ENCODE peak calls at places on chromosomes 4 and X, in six cellular contexts. N is testis, T is right atrium auricular region, G is fibroblast of lung, P is astrocyte, I is BE2C. C is an unnamed sample.

GRCh38 chr4:151534195-151534594 is 125.2 kb downstream of the FHIP1A start:
- DNase-seq in N (no peak), T (no peak), G (no peak), P (no peak), I (no peak), C (no peak)

GRCh38 chrX:154021131-154021611 is 1.5 kb upstream of the IRAK1 start:
- DNase-seq in N (no peak), T (no peak), G (peak; percentile 72), P (peak; percentile 58), I (peak; percentile 43), C (no peak)

GRCh38 chrX:14356401-14356800 is 172.9 kb upstream of the GLRA2 start:
- DNase-seq in N (no peak), T (no peak), G (peak; percentile 1), P (no peak), I (no peak), C (peak; percentile 50)

GRCh38 chr4:188439641-188440311 is 300.5 kb downstream of the TRIML1 start:
- DNase-seq in N (no peak), T (no peak), G (no peak), P (no peak), I (peak; percentile 67), C (peak; percentile 86)

GRCh38 chrX:119760026-119760902 is 1.9 kb downstream of the SOWAHD start:
- DNase-seq in N (no peak), T (no peak), G (no peak), P (no peak), I (no peak), C (no peak)

GRCh38 chr4:39698424-39699009 is 581 bp downstream of the UBE2K start:
- DNase-seq in N (peak; percentile 71), T (no peak), G (peak; percentile 42), P (peak; percentile 17), I (peak; percentile 47), C (peak; percentile 41)

GRCh38 chrX:104018126-104018525 is 4.6 kb upstream of the H2BW1 start:
- DNase-seq in N (no peak), T (no peak), G (no peak), P (no peak), I (no peak), C (no peak)

GRCh38 chr4:21476753-21477152 is 471.8 kb downstream of the KCNIP4 start:
- DNase-seq in N (no peak), T (no peak), G (no peak), P (no peak), I (no peak), C (no peak)

GRCh38 chr4:25131396-25131795 is 28.9 kb downstream of the SEPSECS start:
- DNase-seq in N (no peak), T (no peak), G (no peak), P (no peak), I (no peak), C (no peak)

GRCh38 chr4:99394913-99395312 is 40.2 kb downstream of the ADH7 start:
- DNase-seq in N (no peak), T (no peak), G (peak; percentile 68), P (peak; percentile 56), I (no peak), C (no peak)

GRCh38 chr4:59553063-59553738 is 1646.9 kb upstream of the ADGRL3 start:
- DNase-seq in N (no peak), T (no peak), G (peak; percentile 33), P (peak; percentile 25), I (no peak), C (peak; percentile 7)

GRCh38 chr4:5881340-5881739 is 11.5 kb downstream of the CRMP1 start:
- DNase-seq in N (no peak), T (no peak), G (no peak), P (no peak), I (no peak), C (no peak)

GRCh38 chrX:386239-386767 is 404 bp downstream of the PPP2R3B start:
- DNase-seq in N (no peak), T (no peak), G (no peak), P (no peak), I (no peak), C (no peak)

GRCh38 chr4:140238353-140239041 is 84.5 kb upstream of the MAML3 start:
- DNase-seq in N (peak; percentile 86), T (peak; percentile 92), G (peak; percentile 85), P (peak; percentile 74), I (peak; percentile 95), C (peak; percentile 46)

GRCh38 chr4:118683513-118683912 is 1.7 kb upstream of the METTL14 start:
- DNase-seq in N (no peak), T (no peak), G (no peak), P (no peak), I (peak; percentile 19), C (peak; percentile 11)

GRCh38 chrX:41559662-41560061 is 112.5 kb downstream of the NYX start:
- DNase-seq in N (no peak), T (no peak), G (peak; percentile 91), P (peak; percentile 92), I (no peak), C (no peak)

GRCh38 chrX:98452456-98452855 is 1568.7 kb downstream of the RPA4 start:
- DNase-seq in N (no peak), T (no peak), G (no peak), P (no peak), I (no peak), C (no peak)

GRCh38 chrX:16719334-16720084 is at the start of gene SYAP1:
- DNase-seq in N (peak; percentile 95), T (peak; percentile 99), G (peak; percentile 97), P (peak; percentile 96), I (peak; percentile 94), C (peak; percentile 98)

GRCh38 chrX:136065044-136065671 is 79.9 kb downstream of the SLC9A6 start:
- DNase-seq in N (no peak), T (no peak), G (peak; percentile 65), P (peak; percentile 57), I (no peak), C (no peak)

GRCh38 chrX:84336646-84337045 is 148.6 kb upstream of the RPS6KA6 start:
- DNase-seq in N (no peak), T (no peak), G (peak; percentile 51), P (peak; percentile 35), I (no peak), C (no peak)

GRCh38 chr4:114378306-114378903 is 220.2 kb upstream of the UGT8 start:
- DNase-seq in N (no peak), T (no peak), G (peak; percentile 53), P (peak; percentile 34), I (no peak), C (peak; percentile 32)

GRCh38 chr4:114642173-114642780 is 43.7 kb downstream of the UGT8 start:
- DNase-seq in N (no peak), T (no peak), G (no peak), P (no peak), I (no peak), C (no peak)

GRCh38 chrX:119755981-119756533 is 2.3 kb upstream of the SOWAHD start:
- DNase-seq in N (peak; percentile 29), T (no peak), G (no peak), P (no peak), I (no peak), C (no peak)

DNA sequence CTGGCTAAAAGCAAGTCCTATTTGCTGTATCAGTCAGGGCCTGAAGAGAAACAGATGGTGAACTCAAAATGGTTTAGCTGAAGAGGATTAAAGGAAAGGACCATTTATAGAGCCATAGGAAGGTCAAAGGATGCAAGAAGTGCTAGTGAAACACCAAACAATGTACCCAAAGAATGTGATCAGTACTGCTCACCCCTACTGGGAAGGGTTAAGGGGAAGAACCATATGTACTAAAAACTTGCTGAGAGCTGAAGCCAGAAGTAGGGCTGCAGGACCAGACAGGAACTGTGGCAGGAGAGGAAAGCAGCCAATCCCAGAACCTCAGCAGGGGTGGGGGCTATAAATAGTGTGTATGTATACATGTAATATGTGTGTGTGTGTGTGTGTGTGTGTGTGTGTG is 479.3 kb downstream of the INPP4B start:
- DNase-seq in N (no peak), T (no peak), G (no peak), P (no peak), I (no peak), C (no peak)
- H3K4me1 ChIP-seq in N (no peaks in the 10 kb centered on the region), T (peaks cover 6% of the 10 kb centered on the region), G (peaks cover 5% of the 10 kb centered on the region), P (no peaks in the 10 kb centered on the region), I (no peaks in the 10 kb centered on the region), C (peaks cover 41% of the 10 kb centered on the region)

DNA sequence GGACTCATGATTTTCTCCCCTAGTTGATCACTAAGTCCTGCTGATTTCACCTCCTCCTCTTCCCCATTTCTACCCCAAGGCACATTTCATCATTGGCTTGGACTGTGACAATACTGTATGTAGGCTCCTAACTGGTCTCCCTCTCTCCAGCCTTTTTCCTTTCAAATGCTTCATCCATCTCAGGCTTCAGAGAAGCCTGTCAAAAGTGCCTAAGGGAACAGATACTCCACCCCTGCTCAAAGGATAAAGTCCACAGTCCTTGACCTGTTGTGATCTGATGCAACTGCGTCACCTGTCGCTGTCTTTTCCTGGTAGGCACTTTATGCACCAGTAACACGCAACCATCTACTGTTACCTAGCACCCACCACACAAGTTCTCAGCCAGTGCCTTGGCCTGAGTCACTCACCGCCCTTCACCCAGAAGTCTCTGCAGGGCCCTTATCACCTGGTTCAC is 12.8 kb downstream of the SCARB2 start:
- DNase-seq in N (no peak), T (no peak), G (no peak), P (no peak), I (no peak), C (no peak)
- H3K4me1 ChIP-seq in N (peaks cover 51% of the 10 kb centered on the region), T (peaks cover 84% of the 10 kb centered on the region), G (peaks cover 44% of the 10 kb centered on the region), P (peaks cover 38% of the 10 kb centered on the region), I (peaks cover 46% of the 10 kb centered on the region), C (peaks cover 42% of the 10 kb centered on the region)

GRCh38 chr4:23887173-23887572 is 2.7 kb downstream of the PPARGC1A start:
- DNase-seq in N (no peak), T (no peak), G (no peak), P (no peak), I (no peak), C (no peak)

GRCh38 chr4:23887989-23888388 is 1.9 kb downstream of the PPARGC1A start:
- DNase-seq in N (peak; percentile 40), T (no peak), G (no peak), P (no peak), I (peak; percentile 50), C (no peak)

GRCh38 chr4:23884261-23884660 is 5.6 kb downstream of the PPARGC1A start:
- DNase-seq in N (no peak), T (no peak), G (no peak), P (no peak), I (no peak), C (peak; percentile 56)

GRCh38 chr4:23884731-23885130 is 5.1 kb downstream of the PPARGC1A start:
- DNase-seq in N (no peak), T (no peak), G (peak; percentile 27), P (peak; percentile 21), I (no peak), C (no peak)

DNA sequence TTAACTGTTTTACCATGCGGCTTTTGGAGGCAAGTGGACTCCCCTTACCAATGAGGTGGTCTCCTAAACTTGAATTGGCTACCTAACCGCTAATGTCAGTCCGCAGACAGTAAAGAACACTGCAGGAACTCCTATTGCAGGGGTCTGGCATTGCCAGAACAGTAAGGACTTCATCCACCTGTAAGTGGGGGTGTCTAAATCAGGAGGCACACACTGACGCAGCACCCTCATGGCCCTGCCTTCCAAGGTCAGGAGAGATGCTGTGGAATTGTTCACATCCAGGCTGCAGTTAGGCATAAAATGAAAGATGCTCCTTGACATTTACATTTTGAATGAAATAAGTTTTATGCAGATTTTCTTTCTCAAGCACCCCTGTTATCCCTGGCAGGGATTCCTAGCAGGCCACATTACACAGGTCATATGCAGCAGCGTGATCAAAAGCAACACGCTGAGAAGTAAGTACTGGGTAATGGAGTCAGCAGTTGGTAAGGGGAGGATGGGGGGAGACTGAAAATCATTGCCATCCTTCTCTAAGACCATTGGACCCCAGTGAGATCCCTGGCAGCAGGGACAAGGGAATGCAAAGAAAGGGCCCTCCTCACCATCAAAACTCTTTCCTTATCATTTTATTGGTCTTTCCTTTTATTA is 3.8 kb downstream of the PPARGC1A start:
- DNase-seq in N (no peak), T (no peak), G (no peak), P (no peak), I (no peak), C (no peak)
- H3K4me1 ChIP-seq in N (peaks cover 6% of the 10 kb centered on the region), T (peaks cover 23% of the 10 kb centered on the region), G (peaks cover 1% of the 10 kb centered on the region), P (peaks cover 21% of the 10 kb centered on the region), I (peaks cover 7% of the 10 kb centered on the region), C (peaks cover 39% of the 10 kb centered on the region)

GRCh38 chr4:173181769-173182374 is 13.3 kb downstream of the GALNT7 start:
- DNase-seq in N (no peak), T (no peak), G (peak; percentile 93), P (peak; percentile 91), I (no peak), C (peak; percentile 68)
- H3K4me1 ChIP-seq in N (no peaks in the 10 kb centered on the region), T (peaks cover 3% of the 10 kb centered on the region), G (peaks cover 8% of the 10 kb centered on the region), P (peaks cover 25% of the 10 kb centered on the region), I (no peaks in the 10 kb centered on the region), C (peaks cover 16% of the 10 kb centered on the region)

C was measured in mammary epithelial cell.